ENCODE peak calls at places on chromosomes 16 and 17, in seven cellular contexts. Z is pancreas; D is heart left ventricle; V is CD8-positive, alpha-beta T cell; J is neural progenitor cell; C is lower lobe of right lung; E is stomach. B is an unnamed sample.

GRCh38 chr16:12016166-12016947 is 39.8 kb downstream of the SNX29 start:
- DNase-seq in Z (no peak), D (no peak), V (no peak), J (no peak), C (no peak), E (peak), B (no peak)

GRCh38 chr16:15517743-15518142 is 83.4 kb downstream of the BMERB1 start:
- DNase-seq in Z (no peak), D (no peak), V (no peak), J (no peak), C (no peak), E (no peak), B (no peak)

GRCh38 chr16:25691519-25692091 is at the start of gene HS3ST4:
- DNase-seq in Z (no peak), D (no peak), V (no peak), J (peak), C (no peak), E (peak), B (no peak)

GRCh38 chr16:80280557-80280956 is 260.2 kb upstream of the DYNLRB2 start:
- DNase-seq in Z (no peak), D (no peak), V (no peak), J (no peak), C (no peak), E (no peak), B (no peak)

GRCh38 chr17:76969598-76970172 is 101.5 kb downstream of the MGAT5B start:
- DNase-seq in Z (no peak), D (no peak), V (no peak), J (peak), C (no peak), E (no peak), B (peak)

GRCh38 chr17:752002-752619 is at the start of gene GEMIN4:
- DNase-seq in Z (peak), D (peak), V (peak), J (peak), C (peak), E (peak), B (peak)

GRCh38 chr17:77734371-77735050 is 224.0 kb upstream of the TNRC6C start:
- DNase-seq in Z (peak), D (peak), V (peak), J (peak), C (peak), E (peak), B (peak)

GRCh38 chr16:2977440-2977839 is 2.8 kb downstream of the PKMYT1 start:
- DNase-seq in Z (peak), D (no peak), V (no peak), J (no peak), C (peak), E (peak), B (no peak)

GRCh38 chr17:79023886-79024771 is at the start of gene C1QTNF1:
- DNase-seq in Z (no peak), D (peak), V (peak), J (peak), C (peak), E (peak), B (no peak)

GRCh38 chr17:33330877-33331276 is 37.8 kb upstream of the ASIC2 start:
- DNase-seq in Z (no peak), D (no peak), V (no peak), J (no peak), C (no peak), E (no peak), B (no peak)

GRCh38 chr17:59331929-59332889 is 754 bp downstream of the YPEL2 start:
- DNase-seq in Z (peak), D (peak), V (no peak), J (peak), C (peak), E (peak), B (peak)

GRCh38 chr16:81292936-81293335 is 21.8 kb upstream of the GAN start:
- DNase-seq in Z (no peak), D (no peak), V (no peak), J (no peak), C (no peak), E (no peak), B (no peak)

GRCh38 chr16:60648260-60648659 is 1388.0 kb downstream of the CDH8 start:
- DNase-seq in Z (no peak), D (no peak), V (no peak), J (no peak), C (no peak), E (no peak), B (no peak)

GRCh38 chr16:84446086-84446485 is 58.4 kb downstream of the MEAK7 start:
- DNase-seq in Z (no peak), D (no peak), V (no peak), J (no peak), C (peak), E (no peak), B (no peak)

GRCh38 chr17:64778102-64778366 is 115.9 kb upstream of the SMURF2 start:
- DNase-seq in Z (no peak), D (no peak), V (no peak), J (no peak), C (no peak), E (no peak), B (no peak)

GRCh38 chr16:46743232-46743719 is 4.9 kb downstream of the MYLK3 start:
- DNase-seq in Z (peak), D (peak), V (no peak), J (no peak), C (no peak), E (no peak), B (no peak)

GRCh38 chr16:86117756-86118155 is 218.8 kb downstream of the IRF8 start:
- DNase-seq in Z (no peak), D (no peak), V (no peak), J (peak), C (no peak), E (no peak), B (no peak)

GRCh38 chr16:31010539-31010938 is at the start of gene STX1B:
- DNase-seq in Z (no peak), D (no peak), V (peak), J (peak), C (no peak), E (no peak), B (peak)

GRCh38 chr17:5049314-5049819 is 14.1 kb upstream of the SLC52A1 start:
- DNase-seq in Z (no peak), D (no peak), V (peak), J (no peak), C (no peak), E (peak), B (no peak)

GRCh38 chr16:50151322-50151721 is 1.8 kb upstream of the TENT4B start:
- DNase-seq in Z (no peak), D (no peak), V (no peak), J (no peak), C (no peak), E (no peak), B (no peak)

GRCh38 chr17:36812762-36813161 is 124.5 kb upstream of the LHX1 start:
- DNase-seq in Z (no peak), D (no peak), V (no peak), J (peak), C (no peak), E (no peak), B (no peak)

GRCh38 chr16:77531741-77532140 is 96.9 kb upstream of the ADAMTS18 start:
- DNase-seq in Z (no peak), D (no peak), V (no peak), J (no peak), C (no peak), E (no peak), B (no peak)

GRCh38 chr17:48582750-48583069 is 4.6 kb upstream of the HOXB4 start:
- DNase-seq in Z (no peak), D (no peak), V (no peak), J (no peak), C (no peak), E (no peak), B (no peak)

GRCh38 chr17:72025113-72025512 is 95.7 kb upstream of the SOX9 start:
- DNase-seq in Z (no peak), D (no peak), V (no peak), J (no peak), C (no peak), E (no peak), B (no peak)
- H3K4me3 ChIP-seq in Z (no peak), D (no peak), V (no peak), J (no peak), C (no peak), E (no peak), B (no peak)

GRCh38 chr17:43831633-43832032 is 1.3 kb downstream of the MPP3 start:
- DNase-seq in Z (no peak), D (peak), V (no peak), J (peak), C (peak), E (no peak), B (no peak)

GRCh38 chr17:43834106-43834505 is 1.2 kb upstream of the MPP3 start:
- DNase-seq in Z (no peak), D (no peak), V (no peak), J (no peak), C (no peak), E (no peak), B (no peak)

GRCh38 chr17:43830510-43831145 is 2.3 kb downstream of the MPP3 start:
- DNase-seq in Z (no peak), D (no peak), V (no peak), J (no peak), C (no peak), E (no peak), B (no peak)

GRCh38 chr17:43832976-43833829 is at the start of gene MPP3:
- DNase-seq in Z (peak), D (peak), V (peak), J (peak), C (peak), E (peak), B (peak)

DNA sequence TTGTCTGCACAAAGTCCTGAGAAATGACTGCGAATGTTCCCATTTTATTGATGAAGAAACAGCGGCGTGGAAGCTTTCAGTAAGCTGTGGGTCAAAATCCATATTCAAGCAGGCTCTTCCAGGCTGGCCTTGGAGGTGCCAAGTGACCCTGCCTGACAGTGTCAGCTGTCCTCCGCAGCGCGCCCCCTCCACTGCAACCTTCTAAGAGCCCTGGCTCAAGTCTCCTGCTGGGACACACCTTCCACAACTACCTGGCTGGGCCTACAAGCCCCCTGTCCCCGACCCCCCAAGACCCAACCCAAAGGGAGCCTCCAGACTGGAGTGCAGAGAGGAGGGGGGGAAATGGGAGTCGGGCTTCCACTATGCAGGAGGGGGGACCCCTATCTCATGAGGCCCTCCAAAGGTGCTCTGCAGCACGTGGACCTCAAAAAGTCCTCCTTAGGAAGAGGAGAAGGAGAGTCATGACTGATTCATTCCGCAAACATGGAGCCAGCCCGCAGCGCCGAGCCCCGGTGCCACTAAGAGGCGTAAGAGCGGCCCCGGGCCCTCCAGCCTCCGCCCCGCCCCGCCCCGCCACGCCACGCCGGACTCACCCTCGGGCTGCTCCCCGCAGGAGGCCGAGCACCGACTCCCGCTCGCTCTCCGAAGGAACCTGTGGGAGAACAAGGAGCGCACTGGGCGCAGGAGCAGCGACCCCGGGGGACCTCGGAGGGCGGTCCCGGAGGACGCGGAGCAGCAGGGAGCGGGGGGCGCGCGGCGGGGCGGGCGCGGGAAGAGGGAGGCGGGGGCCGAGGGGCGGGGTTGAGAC is 574 bp downstream of the MPP3 start:
- DNase-seq in Z (peak), D (peak), V (no peak), J (peak), C (peak), E (peak), B (no peak)
- TF ChIP-seq CTCF in Z (no peak), D (no peak), V (no peak), J (no peak), C (no peak), E (no peak), B (no peak)

GRCh38 chr17:58327363-58328194 is 1.0 kb downstream of the TSPOAP1 start:
- DNase-seq in Z (no peak), D (no peak), V (no peak), J (no peak), C (peak), E (no peak), B (no peak)
- H3K27ac ChIP-seq in Z (no peak), D (no peak), V (peak), J (no peak), C (no peak), E (no peak), B (peak)

GRCh38 chr17:75843577-75844529 is at the start of gene UNC13D:
- DNase-seq in Z (no peak), D (no peak), V (peak), J (no peak), C (peak), E (peak), B (no peak)
- H3K4me3 ChIP-seq in Z (no peak), D (peak), V (peak), J (no peak), C (peak), E (peak), B (peak)

DNA sequence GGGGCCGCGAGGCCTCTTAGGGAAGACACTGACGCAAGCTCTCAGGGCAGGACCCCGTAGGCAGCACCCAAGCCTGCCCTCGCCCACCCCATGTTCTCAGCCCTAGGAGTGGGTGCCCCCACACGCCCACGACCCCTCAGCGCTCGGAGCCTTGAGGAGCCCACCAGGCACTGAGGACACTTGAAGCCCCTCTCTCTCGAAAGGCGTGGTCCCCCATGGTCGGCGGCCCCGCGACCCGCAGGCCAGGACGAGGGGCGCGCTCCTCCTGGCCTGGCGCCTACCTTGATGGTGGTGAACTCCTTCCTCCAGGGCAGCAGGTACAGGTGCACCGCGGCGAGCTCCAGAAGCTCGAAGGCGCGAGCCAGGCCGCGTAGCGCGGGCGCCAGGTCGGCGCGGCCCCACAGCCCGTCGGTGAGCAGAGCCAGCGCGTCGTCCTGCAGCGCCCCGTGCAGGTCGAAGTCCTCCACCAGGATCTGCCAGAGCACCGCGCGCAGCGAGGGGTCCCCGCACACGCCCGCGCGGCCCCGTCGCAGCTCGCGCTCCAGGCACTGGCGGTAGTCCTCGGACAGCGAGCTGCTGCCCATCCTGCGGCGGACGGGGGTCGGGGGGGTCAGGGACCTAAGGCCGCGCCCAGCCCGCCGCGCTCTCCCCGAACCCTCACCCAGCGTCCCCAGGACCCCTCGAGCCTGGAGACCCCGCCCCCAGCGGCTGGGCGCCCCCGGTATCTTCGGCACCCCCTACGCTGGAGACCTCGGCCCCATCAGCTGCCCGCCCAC is 668 bp downstream of the SPATA2L start:
- DNase-seq in Z (peak), D (no peak), V (peak), J (peak), C (peak), E (peak), B (no peak)
- TF ChIP-seq CTCF in Z (no peak), D (no peak), V (peak), J (peak), C (peak), E (no peak), B (no peak)

GRCh38 chr17:82244413-82245140 is 15.7 kb downstream of the SLC16A3 start:
- DNase-seq in Z (no peak), D (no peak), V (no peak), J (no peak), C (peak), E (no peak), B (peak)

GRCh38 chr17:82246040-82246364 is 17.2 kb downstream of the SLC16A3 start:
- DNase-seq in Z (no peak), D (no peak), V (no peak), J (no peak), C (no peak), E (no peak), B (no peak)

GRCh38 chr17:82243648-82244412 is 15.0 kb downstream of the SLC16A3 start:
- DNase-seq in Z (no peak), D (no peak), V (no peak), J (no peak), C (peak), E (no peak), B (no peak)

GRCh38 chr17:82246365-82247174 is 17.7 kb downstream of the SLC16A3 start:
- DNase-seq in Z (no peak), D (no peak), V (no peak), J (no peak), C (peak), E (peak), B (peak)

DNA sequence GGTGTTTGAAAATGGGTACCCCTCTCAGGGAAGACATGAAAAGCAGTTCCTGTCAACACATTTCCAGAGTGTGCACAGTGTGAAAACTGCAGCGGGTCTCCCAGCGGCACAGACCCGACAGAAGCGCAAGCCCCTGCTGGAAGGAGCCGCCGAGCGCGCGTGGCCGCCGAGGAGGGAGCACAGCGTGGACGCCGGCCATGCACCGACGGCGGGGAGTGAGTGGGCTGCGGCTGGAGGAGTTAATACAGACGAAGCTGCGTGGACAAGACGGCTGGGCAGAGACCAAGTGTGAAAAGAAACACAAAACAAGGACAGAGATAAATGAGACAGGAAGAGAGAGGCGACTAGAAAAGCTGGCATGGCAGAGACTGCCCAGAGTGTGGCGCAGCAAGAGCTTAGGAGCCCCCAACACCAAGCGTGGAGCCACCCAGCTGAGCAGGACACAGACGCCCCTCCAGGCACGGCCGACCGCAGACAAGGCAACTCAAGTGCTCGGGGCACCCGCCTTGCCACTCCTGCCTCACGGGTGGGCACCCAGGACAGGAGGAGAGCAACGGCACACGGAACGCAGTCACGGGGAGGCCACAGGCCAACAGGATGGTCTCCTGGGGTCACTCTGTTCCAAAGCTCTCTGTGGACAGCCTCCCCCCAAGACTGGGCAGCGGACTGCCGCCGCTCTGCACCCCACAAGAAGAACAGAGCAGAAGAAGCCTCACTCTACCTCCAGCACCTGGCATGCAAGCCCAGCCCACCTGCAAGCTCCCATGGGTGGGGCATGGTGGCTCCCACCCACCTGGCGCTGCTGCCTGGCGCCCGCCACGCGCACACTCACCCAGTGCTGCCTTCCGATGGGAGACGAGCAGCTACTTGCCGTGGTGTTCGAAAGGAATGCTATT is 16.6 kb downstream of the SLC16A3 start:
- DNase-seq in Z (no peak), D (no peak), V (no peak), J (no peak), C (peak), E (no peak), B (peak)
- H3K27ac ChIP-seq in Z (no peak), D (peak), V (no peak), J (peak), C (no peak), E (no peak), B (peak)

GRCh38 chr17:74971069-74971841 is 1.3 kb downstream of the HID1 start:
- DNase-seq in Z (no peak), D (no peak), V (no peak), J (no peak), C (no peak), E (no peak), B (no peak)
- H3K4me3 ChIP-seq in Z (peak), D (peak), V (no peak), J (peak), C (peak), E (peak), B (peak)

DNA sequence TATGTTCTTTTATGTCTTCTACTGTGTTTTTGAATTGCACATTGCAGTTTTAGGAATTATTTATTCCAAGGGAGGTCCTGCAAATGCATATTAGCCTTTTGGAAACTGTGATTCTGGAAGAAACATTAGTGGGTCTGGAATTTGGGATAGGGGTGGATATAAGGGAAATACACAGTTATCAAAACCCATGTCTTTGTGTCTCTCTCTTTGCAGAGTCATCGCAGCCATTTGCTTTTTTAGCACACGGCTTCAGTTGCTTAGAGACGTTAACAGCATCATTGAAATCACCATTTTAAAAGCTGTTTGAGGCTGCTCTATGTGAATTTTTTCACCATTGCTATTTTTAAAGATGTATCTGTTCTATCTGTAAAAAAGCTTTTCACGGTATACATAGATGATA is 47.3 kb downstream of the OMG start:
- DNase-seq in Z (no peak), D (no peak), V (no peak), J (no peak), C (no peak), E (no peak), B (peak)
- TF ChIP-seq CTCF in Z (no peak), D (no peak), V (no peak), J (no peak), C (no peak), E (no peak), B (no peak)

GRCh38 chr17:40358323-40359038 is 6.1 kb downstream of the GJD3 start:
- DNase-seq in Z (peak), D (peak), V (peak), J (peak), C (peak), E (peak), B (peak)
- H3K27ac ChIP-seq in Z (no peak), D (peak), V (no peak), J (no peak), C (peak), E (no peak), B (no peak)